ENCODE peak calls at places on chromosomes 1 and 21, in five cellular contexts. One of them, this sample, is unnamed.

GRCh38 chr1:112625696-112626095 is 6.1 kb downstream of the CAPZA1 start:
- DNase-seq in fibroblast of lung: peak; percentile 50
- DNase-seq in SJSA1: peak; percentile 51
- DNase-seq in ovary: peak; percentile 27
- DNase-seq in spleen: no peak
- DNase-seq in this sample: no peak

GRCh38 chr1:95039360-95040031 is 33.3 kb downstream of the ALG14 start:
- DNase-seq in fibroblast of lung: peak; percentile 70
- DNase-seq in SJSA1: no peak
- DNase-seq in ovary: no peak
- DNase-seq in spleen: no peak
- DNase-seq in this sample: no peak

GRCh38 chr1:226181996-226182714 is 4.4 kb downstream of the ACBD3 start:
- DNase-seq in fibroblast of lung: peak; percentile 62
- DNase-seq in SJSA1: peak; percentile 30
- DNase-seq in ovary: peak; percentile 69
- DNase-seq in spleen: no peak
- DNase-seq in this sample: peak; percentile 65

GRCh38 chr1:45974541-45975269 is 157.7 kb downstream of the PIK3R3 start:
- DNase-seq in fibroblast of lung: peak; percentile 22
- DNase-seq in SJSA1: no peak
- DNase-seq in ovary: no peak
- DNase-seq in spleen: no peak
- DNase-seq in this sample: no peak

GRCh38 chr1:150484861-150485260 is 2.4 kb upstream of the TARS2 start:
- DNase-seq in fibroblast of lung: peak; percentile 40
- DNase-seq in SJSA1: no peak
- DNase-seq in ovary: no peak
- DNase-seq in spleen: peak; percentile 33
- DNase-seq in this sample: no peak

GRCh38 chr1:37931148-37931492 is 15.7 kb downstream of the INPP5B start:
- DNase-seq in fibroblast of lung: no peak
- DNase-seq in SJSA1: no peak
- DNase-seq in ovary: no peak
- DNase-seq in spleen: no peak
- DNase-seq in this sample: no peak

GRCh38 chr1:190022709-190023108 is 455.0 kb downstream of the BRINP3 start:
- DNase-seq in fibroblast of lung: peak; percentile 74
- DNase-seq in SJSA1: no peak
- DNase-seq in ovary: no peak
- DNase-seq in spleen: no peak
- DNase-seq in this sample: no peak

GRCh38 chr1:31744165-31744888 is 19.8 kb downstream of the ADGRB2 start:
- DNase-seq in fibroblast of lung: no peak
- DNase-seq in SJSA1: no peak
- DNase-seq in ovary: no peak
- DNase-seq in spleen: peak; percentile 86
- DNase-seq in this sample: no peak

GRCh38 chr1:222750651-222751050 is 13.6 kb downstream of the FAM177B start:
- DNase-seq in fibroblast of lung: no peak
- DNase-seq in SJSA1: no peak
- DNase-seq in ovary: no peak
- DNase-seq in spleen: no peak
- DNase-seq in this sample: no peak

GRCh38 chr1:107139833-107140702 is 771 bp upstream of the NTNG1 start:
- DNase-seq in fibroblast of lung: peak; percentile 76
- DNase-seq in SJSA1: peak; percentile 10
- DNase-seq in ovary: no peak
- DNase-seq in spleen: peak; percentile 81
- DNase-seq in this sample: peak; percentile 74

GRCh38 chr21:37257526-37257966 is 9.6 kb downstream of the VPS26C start:
- DNase-seq in fibroblast of lung: peak; percentile 33
- DNase-seq in SJSA1: no peak
- DNase-seq in ovary: no peak
- DNase-seq in spleen: peak; percentile 84
- DNase-seq in this sample: no peak

GRCh38 chr1:183685112-183685713 is 32.1 kb upstream of the APOBEC4 start:
- DNase-seq in fibroblast of lung: peak; percentile 31
- DNase-seq in SJSA1: peak; percentile 33
- DNase-seq in ovary: no peak
- DNase-seq in spleen: no peak
- DNase-seq in this sample: no peak

GRCh38 chr1:48061162-48062136 is 64.3 kb upstream of the TRABD2B start:
- DNase-seq in fibroblast of lung: peak; percentile 25
- DNase-seq in SJSA1: peak; percentile 61
- DNase-seq in ovary: peak; percentile 25
- DNase-seq in spleen: no peak
- DNase-seq in this sample: peak; percentile 78

GRCh38 chr1:83593073-83593472 is 405.9 kb downstream of the TTLL7 start:
- DNase-seq in fibroblast of lung: no peak
- DNase-seq in SJSA1: no peak
- DNase-seq in ovary: no peak
- DNase-seq in spleen: no peak
- DNase-seq in this sample: no peak

GRCh38 chr1:206503591-206504362 is 3.6 kb upstream of the RASSF5 start:
- DNase-seq in fibroblast of lung: peak; percentile 99
- DNase-seq in SJSA1: peak; percentile 99
- DNase-seq in ovary: no peak
- DNase-seq in spleen: peak; percentile 31
- DNase-seq in this sample: peak; percentile 88

GRCh38 chr1:7418442-7419080 is 352.5 kb upstream of the VAMP3 start:
- DNase-seq in fibroblast of lung: no peak
- DNase-seq in SJSA1: no peak
- DNase-seq in ovary: peak; percentile 9
- DNase-seq in spleen: peak; percentile 44
- DNase-seq in this sample: peak; percentile 21

GRCh38 chr21:41663805-41664788 is 102.8 kb downstream of the RIPK4 start:
- DNase-seq in fibroblast of lung: peak; percentile 27
- DNase-seq in SJSA1: peak; percentile 20
- DNase-seq in ovary: no peak
- DNase-seq in spleen: peak; percentile 60
- DNase-seq in this sample: no peak

GRCh38 chr1:24871306-24871901 is 58.7 kb downstream of the RUNX3 start:
- DNase-seq in fibroblast of lung: no peak
- DNase-seq in SJSA1: no peak
- DNase-seq in ovary: no peak
- DNase-seq in spleen: no peak
- DNase-seq in this sample: peak; percentile 57

GRCh38 chr1:206635080-206635982 is at the start of gene DYRK3:
- DNase-seq in fibroblast of lung: peak; percentile 91
- DNase-seq in SJSA1: peak; percentile 91
- DNase-seq in ovary: peak; percentile 97
- DNase-seq in spleen: peak; percentile 97
- DNase-seq in this sample: peak; percentile 96

GRCh38 chr1:47918257-47918867 is 78.8 kb downstream of the TRABD2B start:
- DNase-seq in fibroblast of lung: no peak
- DNase-seq in SJSA1: no peak
- DNase-seq in ovary: no peak
- DNase-seq in spleen: no peak
- DNase-seq in this sample: no peak

GRCh38 chr1:182146286-182146685 is 84.8 kb upstream of the ZNF648 start:
- DNase-seq in fibroblast of lung: no peak
- DNase-seq in SJSA1: no peak
- DNase-seq in ovary: no peak
- DNase-seq in spleen: no peak
- DNase-seq in this sample: no peak

GRCh38 chr1:9809122-9809521 is 14.6 kb downstream of the CLSTN1 start:
- DNase-seq in fibroblast of lung: peak; percentile 23
- DNase-seq in SJSA1: no peak
- DNase-seq in ovary: no peak
- DNase-seq in spleen: no peak
- DNase-seq in this sample: peak; percentile 53

GRCh38 chr21:43918385-43918947 is 53.4 kb downstream of the AGPAT3 start:
- DNase-seq in fibroblast of lung: no peak
- DNase-seq in SJSA1: no peak
- DNase-seq in ovary: no peak
- DNase-seq in spleen: peak; percentile 21
- DNase-seq in this sample: peak; percentile 31

GRCh38 chr1:53580009-53580400 is 120.8 kb downstream of the DMRTB1 start:
- DNase-seq in fibroblast of lung: no peak
- DNase-seq in SJSA1: no peak
- DNase-seq in ovary: no peak
- DNase-seq in spleen: peak; percentile 62
- DNase-seq in this sample: no peak

GRCh38 chr1:1203561-1204424 is 2.6 kb downstream of the TNFRSF18 start:
- DNase-seq in fibroblast of lung: no peak
- DNase-seq in SJSA1: no peak
- DNase-seq in ovary: no peak
- DNase-seq in spleen: peak; percentile 69
- DNase-seq in this sample: peak; percentile 76

GRCh38 chr1:31576201-31576669 is at the start of gene TINAGL1:
- DNase-seq in fibroblast of lung: no peak
- DNase-seq in SJSA1: peak; percentile 42
- DNase-seq in ovary: peak; percentile 55
- DNase-seq in spleen: no peak
- DNase-seq in this sample: no peak

GRCh38 chr1:99619583-99619982 is 26.3 kb upstream of the PALMD start:
- DNase-seq in fibroblast of lung: no peak
- DNase-seq in SJSA1: no peak
- DNase-seq in ovary: no peak
- DNase-seq in spleen: no peak
- DNase-seq in this sample: no peak

GRCh38 chr1:85448358-85448757 is 16.6 kb downstream of the DDAH1 start:
- DNase-seq in fibroblast of lung: peak; percentile 67
- DNase-seq in SJSA1: no peak
- DNase-seq in ovary: no peak
- DNase-seq in spleen: no peak
- DNase-seq in this sample: no peak

GRCh38 chr1:18191037-18191867 is 83.7 kb downstream of the IGSF21 start:
- DNase-seq in fibroblast of lung: no peak
- DNase-seq in SJSA1: no peak
- DNase-seq in ovary: no peak
- DNase-seq in spleen: no peak
- DNase-seq in this sample: no peak

GRCh38 chr1:161187311-161187710 is 10.0 kb upstream of the B4GALT3 start:
- DNase-seq in fibroblast of lung: no peak
- DNase-seq in SJSA1: no peak
- DNase-seq in ovary: no peak
- DNase-seq in spleen: peak; percentile 77
- DNase-seq in this sample: peak; percentile 67

GRCh38 chr1:73901656-73902276 is 296.2 kb downstream of the LRRIQ3 start:
- DNase-seq in fibroblast of lung: no peak
- DNase-seq in SJSA1: no peak
- DNase-seq in ovary: no peak
- DNase-seq in spleen: no peak
- DNase-seq in this sample: no peak

GRCh38 chr1:213075725-213076124 is 24.7 kb downstream of the RPS6KC1 start:
- DNase-seq in fibroblast of lung: no peak
- DNase-seq in SJSA1: no peak
- DNase-seq in ovary: no peak
- DNase-seq in spleen: no peak
- DNase-seq in this sample: no peak

GRCh38 chr1:157551694-157552693 is at the start of gene FCRL5:
- DNase-seq in fibroblast of lung: no peak
- DNase-seq in SJSA1: no peak
- DNase-seq in ovary: no peak
- DNase-seq in spleen: no peak
- DNase-seq in this sample: no peak
- H3K4me3 ChIP-seq in fibroblast of lung: no peak within 1 kb of the TSS
- H3K4me3 ChIP-seq in SJSA1: no peak within 1 kb of the TSS
- H3K4me3 ChIP-seq in ovary: no peak within 1 kb of the TSS
- H3K4me3 ChIP-seq in spleen: peak within 1 kb of the TSS; percentile 31
- H3K4me3 ChIP-seq in this sample: no peak within 1 kb of the TSS

GRCh38 chr1:21341022-21341421 is 50.8 kb upstream of the ECE1 start:
- DNase-seq in fibroblast of lung: no peak
- DNase-seq in SJSA1: no peak
- DNase-seq in ovary: no peak
- DNase-seq in spleen: no peak
- DNase-seq in this sample: no peak
- H3K4me1 ChIP-seq in fibroblast of lung: peaks cover 47% of the 10 kb centered on the region
- H3K4me1 ChIP-seq in SJSA1: peaks cover 32% of the 10 kb centered on the region
- H3K4me1 ChIP-seq in ovary: peaks cover 44% of the 10 kb centered on the region
- H3K4me1 ChIP-seq in spleen: peaks cover 74% of the 10 kb centered on the region
- H3K4me1 ChIP-seq in this sample: no peaks in the 10 kb centered on the region

GRCh38 chr1:58392083-58392482 is 154.4 kb downstream of the OMA1 start:
- DNase-seq in fibroblast of lung: no peak
- DNase-seq in SJSA1: no peak
- DNase-seq in ovary: no peak
- DNase-seq in spleen: no peak
- DNase-seq in this sample: no peak
- H3K27ac ChIP-seq in fibroblast of lung: no peak overlapping the region
- H3K27ac ChIP-seq in SJSA1: no peak overlapping the region
- H3K27ac ChIP-seq in ovary: no peak overlapping the region
- H3K27ac ChIP-seq in spleen: peak overlapping the region; percentile 30
- H3K27ac ChIP-seq in this sample: no peak overlapping the region

GRCh38 chr1:42691157-42691498 is 8.9 kb downstream of the YBX1 start:
- DNase-seq in fibroblast of lung: no peak
- DNase-seq in SJSA1: no peak
- DNase-seq in ovary: no peak
- DNase-seq in spleen: no peak
- DNase-seq in this sample: no peak
- H3K4me3 ChIP-seq in fibroblast of lung: no peak overlapping the region
- H3K4me3 ChIP-seq in SJSA1: no peak overlapping the region
- H3K4me3 ChIP-seq in ovary: no peak overlapping the region
- H3K4me3 ChIP-seq in spleen: no peak overlapping the region
- H3K4me3 ChIP-seq in this sample: no peak overlapping the region

GRCh38 chr1:27139980-27140379 is 14.9 kb downstream of the SLC9A1 start:
- DNase-seq in fibroblast of lung: no peak
- DNase-seq in SJSA1: no peak
- DNase-seq in ovary: no peak
- DNase-seq in spleen: no peak
- DNase-seq in this sample: no peak
- H3K4me1 ChIP-seq in fibroblast of lung: peaks cover 9% of the 10 kb centered on the region
- H3K4me1 ChIP-seq in SJSA1: peaks cover 5% of the 10 kb centered on the region
- H3K4me1 ChIP-seq in ovary: no peaks in the 10 kb centered on the region
- H3K4me1 ChIP-seq in spleen: peaks cover 42% of the 10 kb centered on the region
- H3K4me1 ChIP-seq in this sample: no peaks in the 10 kb centered on the region

GRCh38 chr1:88661188-88661587 is 22.9 kb upstream of the PKN2 start:
- DNase-seq in fibroblast of lung: no peak
- DNase-seq in SJSA1: no peak
- DNase-seq in ovary: no peak
- DNase-seq in spleen: no peak
- DNase-seq in this sample: no peak
- H3K27ac ChIP-seq in fibroblast of lung: no peak overlapping the region
- H3K27ac ChIP-seq in SJSA1: no peak overlapping the region
- H3K27ac ChIP-seq in ovary: no peak overlapping the region
- H3K27ac ChIP-seq in spleen: no peak overlapping the region
- H3K27ac ChIP-seq in this sample: no peak overlapping the region

GRCh38 chr1:201501812-201502510 is 5.0 kb downstream of the CSRP1 start:
- DNase-seq in fibroblast of lung: no peak
- DNase-seq in SJSA1: no peak
- DNase-seq in ovary: no peak
- DNase-seq in spleen: peak; percentile 30
- DNase-seq in this sample: no peak
- H3K4me3 ChIP-seq in fibroblast of lung: no peak overlapping the region
- H3K4me3 ChIP-seq in SJSA1: no peak overlapping the region
- H3K4me3 ChIP-seq in ovary: peak overlapping the region; percentile 16
- H3K4me3 ChIP-seq in spleen: no peak overlapping the region
- H3K4me3 ChIP-seq in this sample: no peak overlapping the region